ENCODE peak calls at places on chromosomes 16 and 17, in eight cellular contexts. G is fibroblast of the aortic adventitia; E is astrocyte of the cerebellum; L is dorsolateral prefrontal cortex; U is HFFc6; Y is germinal center; I is A549; D is stimulated activated CD8-positive, alpha-beta memory T cell treated with anti-CD3 and anti-CD28 coated beads, Interleukin-15, amount 100 ng/mL, for 48 hours. X is an unnamed sample.

GRCh38 chr17:49498037-49498615 is 3.0 kb downstream of the NGFR start:
- DNase-seq in G (no peak), E (no peak), L (no peak), U (no peak), Y (no peak), I (peak; percentile 51), D (no peak), X (no peak)

GRCh38 chr17:79760197-79760906 is 17.6 kb upstream of the CBX2 start:
- DNase-seq in G (no peak), E (no peak), L (no peak), U (no peak), Y (no peak), I (no peak), D (no peak), X (no peak)

GRCh38 chr16:75252946-75253911 is 1.8 kb upstream of the BCAR1 start:
- DNase-seq in G (peak; percentile 69), E (no peak), L (no peak), U (peak; percentile 67), Y (no peak), I (no peak), D (no peak), X (no peak)

GRCh38 chr16:84065536-84066132 is 23.0 kb upstream of the SLC38A8 start:
- DNase-seq in G (peak; percentile 72), E (peak; percentile 34), L (peak; percentile 81), U (peak; percentile 33), Y (no peak), I (peak; percentile 62), D (no peak), X (peak; percentile 73)

GRCh38 chr17:72125742-72126141 is 4.9 kb downstream of the SOX9 start:
- DNase-seq in G (no peak), E (no peak), L (no peak), U (peak; percentile 11), Y (no peak), I (no peak), D (no peak), X (no peak)

GRCh38 chr16:19384656-19385055 is 33.0 kb upstream of the TMC5 start:
- DNase-seq in G (no peak), E (no peak), L (no peak), U (no peak), Y (no peak), I (peak; percentile 37), D (no peak), X (no peak)

GRCh38 chr17:39186481-39187002 is 10.9 kb downstream of the CACNB1 start:
- DNase-seq in G (no peak), E (no peak), L (no peak), U (no peak), Y (no peak), I (no peak), D (no peak), X (no peak)

GRCh38 chr17:70321388-70321787 is 152.1 kb downstream of the KCNJ2 start:
- DNase-seq in G (no peak), E (no peak), L (no peak), U (no peak), Y (no peak), I (no peak), D (no peak), X (no peak)

GRCh38 chr16:53078765-53079484 is 24.1 kb downstream of the CHD9 start:
- DNase-seq in G (peak; percentile 32), E (no peak), L (no peak), U (no peak), Y (no peak), I (no peak), D (no peak), X (no peak)

GRCh38 chr16:52618753-52619497 is 72.0 kb upstream of the TOX3 start:
- DNase-seq in G (no peak), E (no peak), L (no peak), U (no peak), Y (no peak), I (no peak), D (no peak), X (no peak)

GRCh38 chr17:1315891-1316403 is 36.5 kb downstream of the TRARG1 start:
- DNase-seq in G (no peak), E (no peak), L (no peak), U (no peak), Y (no peak), I (no peak), D (no peak), X (no peak)

GRCh38 chr17:6297960-6298359 is 137.0 kb downstream of the AIPL1 start:
- DNase-seq in G (no peak), E (no peak), L (no peak), U (no peak), Y (no peak), I (no peak), D (no peak), X (no peak)

GRCh38 chr16:78274771-78275170 is 175.3 kb downstream of the WWOX start:
- DNase-seq in G (no peak), E (no peak), L (no peak), U (no peak), Y (no peak), I (no peak), D (no peak), X (no peak)

GRCh38 chr16:82192665-82193064 is 22.6 kb upstream of the MPHOSPH6 start:
- DNase-seq in G (peak; percentile 64), E (no peak), L (no peak), U (peak; percentile 71), Y (no peak), I (no peak), D (peak; percentile 30), X (no peak)

GRCh38 chr16:81693047-81693446 is 86.0 kb upstream of the PLCG2 start:
- DNase-seq in G (peak; percentile 48), E (no peak), L (no peak), U (peak; percentile 20), Y (no peak), I (no peak), D (no peak), X (no peak)

GRCh38 chr16:57637020-57637419 is 8.6 kb downstream of the ADGRG1 start:
- DNase-seq in G (no peak), E (no peak), L (no peak), U (no peak), Y (no peak), I (no peak), D (no peak), X (no peak)

GRCh38 chr17:57622886-57623433 is 122.1 kb downstream of the CCDC182 start:
- DNase-seq in G (peak; percentile 24), E (peak; percentile 32), L (no peak), U (peak; percentile 92), Y (peak; percentile 64), I (peak; percentile 42), D (no peak), X (no peak)

GRCh38 chr17:1649844-1650409 is at the start of gene RILP:
- DNase-seq in G (peak; percentile 49), E (no peak), L (no peak), U (no peak), Y (peak; percentile 41), I (peak; percentile 74), D (no peak), X (no peak)

GRCh38 chr17:27577884-27578717 is 52.9 kb upstream of the LGALS9 start:
- DNase-seq in G (peak; percentile 80), E (no peak), L (no peak), U (no peak), Y (no peak), I (no peak), D (no peak), X (no peak)

GRCh38 chr16:28585674-28586073 is 11.2 kb downstream of the SULT1A2 start:
- DNase-seq in G (no peak), E (no peak), L (no peak), U (no peak), Y (no peak), I (no peak), D (no peak), X (no peak)

GRCh38 chr16:86241681-86242080 is 268.6 kb upstream of the FOXF1 start:
- DNase-seq in G (no peak), E (no peak), L (no peak), U (no peak), Y (no peak), I (no peak), D (no peak), X (no peak)

GRCh38 chr17:29573558-29573870 is 5.0 kb downstream of the TP53I13 start:
- DNase-seq in G (no peak), E (no peak), L (peak; percentile 22), U (no peak), Y (no peak), I (no peak), D (no peak), X (no peak)

GRCh38 chr17:64019486-64020067 is 856 bp downstream of the ICAM2 start:
- DNase-seq in G (no peak), E (no peak), L (no peak), U (no peak), Y (no peak), I (no peak), D (no peak), X (no peak)

GRCh38 chr16:69494993-69495392 is 70.6 kb downstream of the CYB5B start:
- DNase-seq in G (no peak), E (no peak), L (no peak), U (no peak), Y (no peak), I (peak; percentile 45), D (peak; percentile 25), X (no peak)

GRCh38 chr17:41504126-41504977 is 1.1 kb downstream of the KRT13 start:
- DNase-seq in G (peak; percentile 25), E (no peak), L (no peak), U (no peak), Y (no peak), I (no peak), D (no peak), X (no peak)

GRCh38 chr17:21278304-21279197 is 6.0 kb upstream of the MAP2K3 start:
- DNase-seq in G (peak; percentile 72), E (no peak), L (no peak), U (no peak), Y (no peak), I (no peak), D (no peak), X (no peak)

GRCh38 chr16:67931712-67932461 is at the start of gene CTRL:
- DNase-seq in G (no peak), E (no peak), L (no peak), U (no peak), Y (no peak), I (no peak), D (no peak), X (no peak)

GRCh38 chr16:85162478-85163277 is 50.4 kb upstream of the CIBAR2 start:
- DNase-seq in G (peak; percentile 84), E (no peak), L (no peak), U (peak; percentile 77), Y (no peak), I (no peak), D (no peak), X (peak; percentile 66)

GRCh38 chr17:58002154-58002553 is 4.9 kb downstream of the SRSF1 start:
- DNase-seq in G (no peak), E (no peak), L (no peak), U (no peak), Y (no peak), I (no peak), D (no peak), X (no peak)

GRCh38 chr16:13708361-13708760 is 211.6 kb upstream of the ERCC4 start:
- DNase-seq in G (no peak), E (no peak), L (no peak), U (no peak), Y (no peak), I (no peak), D (no peak), X (no peak)